ENCODE peak calls at places on chromosomes 12 and 14, in six cellular contexts. Z is COR-L47; D is KG1; S is H54; U is choroid plexus epithelial cell; O is activated naive CD4-positive, alpha-beta T cell. R is an unnamed sample.

GRCh38 chr12:48125985-48126384 is 6.8 kb downstream of the PFKM start:
- DNase-seq in Z (no peak), D (no peak), S (no peak), U (no peak), O (no peak), R (no peak)

GRCh38 chr12:108633081-108633533 is 587 bp downstream of the SELPLG start:
- DNase-seq in Z (no peak), D (no peak), S (no peak), U (no peak), O (no peak), R (no peak)

GRCh38 chr14:89603938-89604480 is 187.0 kb upstream of the FOXN3 start:
- DNase-seq in Z (no peak), D (no peak), S (no peak), U (no peak), O (no peak), R (no peak)

GRCh38 chr14:24392327-24393098 is 6.3 kb upstream of the NYNRIN start:
- DNase-seq in Z (no peak), D (no peak), S (peak), U (peak), O (no peak), R (no peak)

GRCh38 chr14:88983755-88984154 is 159.3 kb downstream of the TTC8 start:
- DNase-seq in Z (no peak), D (no peak), S (peak), U (peak), O (no peak), R (no peak)

GRCh38 chr12:52552055-52552454 is 890 bp downstream of the KRT71 start:
- DNase-seq in Z (no peak), D (no peak), S (no peak), U (no peak), O (no peak), R (no peak)

GRCh38 chr14:30569216-30569902 is 10.4 kb downstream of the G2E3 start:
- DNase-seq in Z (no peak), D (no peak), S (no peak), U (no peak), O (no peak), R (no peak)

GRCh38 chr12:94783862-94784261 is 133.5 kb upstream of the TMCC3 start:
- DNase-seq in Z (no peak), D (no peak), S (no peak), U (peak), O (no peak), R (no peak)

GRCh38 chr12:101455685-101456084 is 19.5 kb upstream of the SPIC start:
- DNase-seq in Z (no peak), D (no peak), S (no peak), U (no peak), O (peak), R (no peak)